ENCODE peak calls at places on chromosomes 13 and 19, in four cellular contexts. R is cardiac muscle cell, F is body of pancreas, N is psoas muscle. L is an unnamed sample.

GRCh38 chr13:79837741-79838450 is 356.9 kb downstream of the NDFIP2 start:
- DNase-seq in R (no peak), F (no peak), N (no peak), L (no peak)

GRCh38 chr19:58474291-58474996 is 1.7 kb upstream of the ZNF446 start:
- DNase-seq in F (no peak), R (no peak), N (no peak), L (no peak)

GRCh38 chr19:47227347-47228167 is 3.4 kb downstream of the BBC3 start:
- DNase-seq in R (peak), N (peak), F (peak), L (peak)

GRCh38 chr13:21124853-21125252 is 51.5 kb downstream of the SKA3 start:
- DNase-seq in F (peak), N (no peak), R (peak), L (no peak)

GRCh38 chr13:75365724-75366173 is 116.2 kb downstream of the TBC1D4 start:
- DNase-seq in N (no peak), F (no peak), R (no peak), L (peak)

GRCh38 chr13:59458908-59459579 is 704.7 kb downstream of the DIAPH3 start:
- DNase-seq in F (no peak), N (no peak), R (no peak), L (peak)

GRCh38 chr19:15419413-15420025 is 731 bp upstream of the AKAP8L start:
- DNase-seq in R (no peak), F (no peak), N (peak), L (no peak)

GRCh38 chr19:18943465-18943864 is 2.4 kb upstream of the HOMER3 start:
- DNase-seq in R (no peak), N (no peak), F (no peak), L (no peak)

GRCh38 chr13:26787961-26788360 is 27.4 kb upstream of the GPR12 start:
- DNase-seq in F (no peak), R (no peak), N (no peak), L (no peak)

GRCh38 chr13:98677398-98677797 is 75.1 kb downstream of the SLC15A1 start:
- DNase-seq in F (no peak), R (no peak), N (no peak), L (no peak)

GRCh38 chr19:17309962-17310461 is 649 bp downstream of the DDA1 start:
- DNase-seq in F (no peak), R (no peak), N (no peak), L (no peak)

GRCh38 chr13:110456550-110456949 is 105.0 kb downstream of the RAB20 start:
- DNase-seq in N (no peak), F (no peak), R (no peak), L (no peak)

GRCh38 chr19:11203194-11204075 is 6.1 kb upstream of the KANK2 start:
- DNase-seq in R (peak), N (peak), F (peak), L (peak)

GRCh38 chr19:55657004-55657747 is 2.3 kb downstream of the U2AF2 start:
- DNase-seq in F (peak), N (no peak), R (no peak), L (no peak)

GRCh38 chr13:45809810-45810394 is 41.7 kb downstream of the SIAH3 start:
- DNase-seq in R (no peak), F (no peak), N (no peak), L (no peak)

GRCh38 chr19:55373318-55373992 is 3.2 kb upstream of the TMEM190 start:
- DNase-seq in N (no peak), F (no peak), R (no peak), L (no peak)

GRCh38 chr13:95678967-95679366 is 2.0 kb downstream of the DNAJC3 start:
- DNase-seq in R (no peak), N (no peak), F (no peak), L (no peak)

GRCh38 chr19:5122671-5123409 is 153.9 kb downstream of the KDM4B start:
- DNase-seq in R (no peak), F (no peak), N (no peak), L (no peak)

GRCh38 chr19:39317476-39317875 is 3.2 kb downstream of the LRFN1 start:
- DNase-seq in N (no peak), F (no peak), R (no peak), L (no peak)

GRCh38 chr19:30236587-30236986 is 135.6 kb upstream of the ZNF536 start:
- DNase-seq in R (no peak), F (no peak), N (no peak), L (no peak)

GRCh38 chr13:52975969-52976368 is 52.6 kb upstream of the OLFM4 start:
- DNase-seq in R (no peak), F (no peak), N (no peak), L (no peak)

GRCh38 chr19:46296722-46297431 is at the start of gene HIF3A:
- DNase-seq in R (peak), F (peak), N (peak), L (no peak)

DNA sequence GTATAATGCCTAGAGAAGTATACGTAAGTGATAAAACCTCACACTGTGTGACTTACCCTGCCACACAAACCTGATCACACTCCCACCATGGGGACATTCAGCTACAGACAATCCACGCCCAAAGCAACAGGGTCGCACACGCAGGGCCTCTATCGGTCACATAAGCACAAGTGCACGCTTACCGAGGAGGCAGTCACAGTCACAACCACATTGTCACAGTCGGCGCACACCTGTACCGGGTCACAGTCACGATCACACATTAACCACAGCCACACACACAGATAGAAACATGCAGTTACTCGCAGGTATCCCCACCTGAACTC is 584 bp downstream of the ZNF566 start:
- DNase-seq in N (no peak), R (peak), F (peak), L (no peak)
- TF ChIP-seq CTCF in N (no peak), R (no peak), F (no peak), L (no peak)

GRCh38 chr19:52690395-52691214 is 44.2 kb downstream of the ZNF611 start:
- DNase-seq in N (peak), F (peak), R (peak), L (peak)
- H3K27ac ChIP-seq in N (peak), F (peak), R (peak), L (peak)

GRCh38 chr19:34578751-34579150 is 97.2 kb downstream of the WTIP start:
- DNase-seq in F (no peak), N (no peak), R (no peak), L (no peak)
- TF ChIP-seq CTCF in F (no peak), N (no peak), R (no peak), L (no peak)

DNA sequence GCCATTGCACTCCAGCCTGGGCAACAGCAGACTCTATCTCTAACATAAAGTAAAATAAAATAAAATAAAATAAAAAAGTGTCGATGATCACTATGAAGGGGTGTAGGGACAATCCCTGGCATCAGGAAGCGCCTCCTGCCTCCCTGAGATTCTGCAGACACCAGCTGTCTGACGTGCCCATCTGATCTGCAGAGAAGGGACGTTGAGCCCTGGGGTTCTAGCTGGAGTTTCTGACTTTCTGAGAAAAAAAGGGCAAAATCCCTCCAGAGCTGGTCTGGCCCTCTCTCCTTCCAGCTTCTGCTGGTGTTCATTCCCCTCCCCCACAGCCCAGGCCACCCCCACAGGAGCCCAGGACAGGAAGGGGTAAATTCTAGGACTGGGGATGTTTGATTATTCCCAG is 2.4 kb upstream of the ADGRE5 start:
- DNase-seq in N (no peak), F (no peak), R (no peak), L (no peak)
- H3K27ac ChIP-seq in N (no peak), F (no peak), R (no peak), L (no peak)

DNA sequence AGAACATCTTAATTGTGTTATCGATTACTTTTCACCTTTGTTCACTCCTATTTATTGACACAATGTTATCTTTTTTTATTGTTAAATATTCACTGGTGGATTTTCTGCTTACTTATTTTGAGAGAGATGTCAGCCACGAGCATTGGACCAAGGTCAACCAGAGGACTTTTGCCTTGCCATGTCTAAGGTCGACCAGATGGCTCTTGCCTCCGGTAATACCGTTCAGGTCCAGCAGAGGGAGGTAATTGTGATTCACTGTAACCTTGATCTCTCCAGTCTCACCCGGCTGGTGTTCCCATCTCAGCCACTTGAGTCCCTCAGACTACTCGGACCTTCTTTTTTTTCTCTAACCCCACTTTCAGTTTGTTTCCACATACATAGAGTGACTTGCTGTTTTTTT is 1438.1 kb downstream of the UQCRFS1 start:
- DNase-seq in F (no peak), N (no peak), R (no peak), L (no peak)
- TF ChIP-seq CTCF in F (no peak), N (no peak), R (peak), L (no peak)

GRCh38 chr19:3986260-3987041 is 1.2 kb upstream of the EEF2 start:
- DNase-seq in F (peak), R (peak), N (no peak), L (peak)
- H3K27ac ChIP-seq in F (no peak), R (peak), N (peak), L (peak)

DNA sequence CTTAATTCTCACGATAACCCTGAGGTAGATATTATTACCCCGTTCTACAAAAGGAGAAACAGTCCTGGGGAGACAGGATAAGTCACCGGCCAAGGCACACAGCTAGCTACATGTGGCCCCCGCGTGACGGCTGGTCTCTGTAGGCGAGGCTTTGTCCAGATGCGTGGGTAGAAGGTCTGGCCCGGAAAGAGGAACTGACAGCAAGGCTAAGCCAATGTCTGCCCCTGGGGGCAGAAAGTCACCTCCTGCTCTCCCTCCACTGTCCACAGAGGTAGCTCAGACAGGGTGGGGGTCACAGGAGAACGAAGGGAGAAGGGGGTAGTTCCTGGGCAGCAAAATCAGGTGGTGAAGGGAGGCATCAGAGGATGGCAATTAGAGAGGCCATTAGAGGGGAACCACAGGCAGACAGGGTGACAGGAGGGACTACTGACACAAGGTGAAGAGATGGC is 1.8 kb downstream of the APOC4 start:
- DNase-seq in F (peak), N (peak), R (no peak), L (no peak)
- TF ChIP-seq CTCF in F (no peak), N (no peak), R (no peak), L (no peak)

GRCh38 chr13:100512422-100512821 is 76.2 kb downstream of the GGACT start:
- DNase-seq in R (no peak), F (no peak), N (no peak), L (no peak)
- H3K27ac ChIP-seq in R (no peak), F (no peak), N (no peak), L (no peak)

L was measured in RWPE1.